ENCODE peak calls at places on chromosomes 6 and 20, in seven cellular contexts. C, E, O, L, M, R and N are unnamed samples.

GRCh38 chr6:137227872-137228302 is 8.7 kb upstream of the IFNGR1 start:
- DNase-seq in L (no peak), C (no peak), M (no peak), O (no peak), R (no peak), E (peak; percentile 23), N (no peak)

GRCh38 chr20:49717693-49718092 is 4.0 kb upstream of the B4GALT5 start:
- DNase-seq in O (no peak), E (no peak), C (no peak), L (no peak), M (peak; percentile 93), R (no peak), N (no peak)

GRCh38 chr20:18679020-18679419 is 91.2 kb downstream of the DTD1 start:
- DNase-seq in L (peak; percentile 71), O (no peak), M (no peak), E (peak; percentile 24), R (no peak), C (peak; percentile 43), N (no peak)

GRCh38 chr6:154284313-154284853 is 72.2 kb downstream of the IPCEF1 start:
- DNase-seq in R (no peak), L (no peak), O (no peak), E (no peak), M (no peak), C (no peak), N (no peak)

GRCh38 chr6:14108571-14109410 is 8.8 kb upstream of the CD83 start:
- DNase-seq in C (peak; percentile 49), E (no peak), R (no peak), L (no peak), M (peak; percentile 37), O (peak; percentile 35), N (no peak)

GRCh38 chr20:49103647-49104364 is 57.7 kb downstream of the CSE1L start:
- DNase-seq in C (no peak), E (no peak), L (no peak), R (no peak), M (no peak), O (no peak), N (no peak)

GRCh38 chr6:80520195-80520594 is 413.7 kb downstream of the BCKDHB start:
- DNase-seq in C (no peak), M (no peak), O (no peak), R (no peak), L (no peak), E (peak; percentile 28), N (no peak)

GRCh38 chr6:102549221-102549874 is 1155.8 kb downstream of the GRIK2 start:
- DNase-seq in R (no peak), M (peak; percentile 38), L (no peak), C (no peak), E (no peak), O (no peak), N (no peak)

GRCh38 chr6:116096979-116097816 is 3.5 kb upstream of the NT5DC1 start:
- DNase-seq in M (peak; percentile 36), C (no peak), L (no peak), E (peak; percentile 21), R (no peak), O (no peak), N (no peak)

GRCh38 chr6:42777126-42777822 is 4.6 kb upstream of the BICRAL start:
- DNase-seq in E (peak; percentile 50), O (no peak), M (peak; percentile 72), R (no peak), C (no peak), L (no peak), N (no peak)

GRCh38 chr20:61436674-61437279 is 184.7 kb downstream of the CDH4 start:
- DNase-seq in L (peak; percentile 99), C (no peak), O (no peak), R (no peak), M (no peak), E (peak; percentile 37), N (no peak)

GRCh38 chr20:37602634-37603033 is 75.0 kb upstream of the BLCAP start:
- DNase-seq in M (no peak), C (no peak), R (no peak), L (no peak), E (no peak), O (no peak), N (no peak)

GRCh38 chr20:51666126-51666525 is 102.1 kb downstream of the ATP9A start:
- DNase-seq in M (no peak), R (no peak), C (no peak), O (no peak), L (no peak), E (no peak), N (no peak)

GRCh38 chr6:89596484-89596883 is 42.1 kb downstream of the LYRM2 start:
- DNase-seq in R (no peak), C (no peak), L (no peak), O (no peak), M (no peak), E (no peak), N (no peak)

GRCh38 chr20:59124326-59125029 is 39.1 kb upstream of the ZNF831 start:
- DNase-seq in R (no peak), L (no peak), E (no peak), C (no peak), O (no peak), M (no peak), N (no peak)

GRCh38 chr20:40861427-40862008 is 167.1 kb upstream of the TOP1 start:
- DNase-seq in E (no peak), L (no peak), O (no peak), R (no peak), C (no peak), M (no peak), N (no peak)

GRCh38 chr6:37982320-37982719 is 162.8 kb downstream of the ZFAND3 start:
- DNase-seq in E (no peak), M (no peak), R (no peak), C (no peak), L (no peak), O (no peak), N (no peak)

DNA sequence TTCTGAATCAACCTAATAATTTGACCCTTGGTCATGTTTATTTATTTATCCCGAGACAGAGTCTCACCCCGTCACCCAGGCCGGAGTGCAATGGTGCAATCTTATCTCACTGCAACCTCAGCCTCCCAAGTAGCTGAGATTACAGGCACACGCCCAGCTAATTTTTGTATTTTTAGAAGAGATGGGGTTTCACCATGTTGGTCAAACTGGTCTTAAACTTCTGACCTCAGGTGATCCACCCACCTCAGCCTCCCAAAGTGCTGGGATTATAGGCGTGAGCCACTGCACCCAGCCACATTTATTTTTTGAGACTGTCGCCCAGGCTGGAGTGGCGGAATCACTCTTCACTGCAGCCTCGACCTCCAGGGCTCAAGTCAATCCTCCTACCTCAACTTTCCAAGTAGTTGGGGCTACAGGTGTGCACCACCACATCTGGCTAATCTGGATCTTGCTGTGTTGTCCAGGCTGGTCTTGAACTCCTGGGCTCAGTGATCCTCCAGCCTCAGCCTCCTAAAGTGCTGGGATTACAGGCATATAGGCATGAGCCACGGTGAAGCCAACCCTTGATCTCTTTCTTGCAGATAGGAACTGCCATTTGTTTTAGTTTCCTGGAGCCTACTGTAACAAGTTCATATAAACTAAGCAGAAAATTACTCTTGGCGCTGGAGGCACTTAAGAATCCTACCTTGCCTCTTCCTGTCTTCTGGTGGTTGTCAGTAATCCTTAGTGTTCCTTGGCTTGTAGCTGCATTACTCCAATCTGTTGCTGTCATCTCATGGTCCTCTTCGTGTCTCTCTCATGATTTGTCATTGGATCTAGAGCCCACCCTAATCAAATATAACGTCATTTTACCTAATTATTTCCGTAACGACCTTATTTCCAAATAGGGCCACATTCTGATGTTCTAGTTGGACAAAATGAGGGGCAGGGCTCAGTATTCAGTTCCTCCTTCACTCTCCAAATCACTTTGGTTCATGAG is 2.3 kb downstream of the RPS18 start:
- DNase-seq in E (no peak), R (no peak), L (no peak), C (no peak), M (no peak), O (no peak), N (no peak)
- H3K4me3 ChIP-seq in E (peak overlapping the region; percentile 91), R (no peak overlapping the region), L (peak overlapping the region; percentile 99), C (no peak overlapping the region), M (no peak overlapping the region), O (no peak overlapping the region), N (no peak overlapping the region)

GRCh38 chr20:62876826-62877728 is 15.5 kb upstream of the TCFL5 start:
- DNase-seq in R (no peak), E (no peak), L (no peak), M (no peak), C (no peak), O (peak; percentile 22), N (peak; percentile 87)
- H3K4me3 ChIP-seq in R (no peak overlapping the region), E (no peak overlapping the region), L (no peak overlapping the region), M (no peak overlapping the region), C (no peak overlapping the region), O (no peak overlapping the region), N (peak overlapping the region; percentile 37)

GRCh38 chr6:142773859-142774258 is 171.1 kb downstream of the HIVEP2 start:
- DNase-seq in M (no peak), R (no peak), L (no peak), C (no peak), O (peak; percentile 72), E (no peak), N (no peak)
- H3K4me3 ChIP-seq in M (no peak overlapping the region), R (no peak overlapping the region), L (no peak overlapping the region), C (no peak overlapping the region), O (no peak overlapping the region), E (no peak overlapping the region), N (no peak overlapping the region)

GRCh38 chr6:33213989-33214335 is 5.7 kb downstream of the RING1 start:
- DNase-seq in M (no peak), L (no peak), C (no peak), O (no peak), E (no peak), R (no peak), N (no peak)
- H3K4me3 ChIP-seq in M (no peak overlapping the region), L (peak overlapping the region; percentile 90), C (peak overlapping the region; percentile 38), O (no peak overlapping the region), E (peak overlapping the region; percentile 95), R (peak overlapping the region; percentile 54), N (peak overlapping the region; percentile 75)

GRCh38 chr20:1184260-1184637 is 532 bp downstream of the TMEM74B start:
- DNase-seq in L (no peak), M (no peak), C (no peak), O (no peak), E (no peak), R (no peak), N (no peak)
- H3K4me3 ChIP-seq in L (peak overlapping the region; percentile 64), M (no peak overlapping the region), C (peak overlapping the region; percentile 47), O (no peak overlapping the region), E (no peak overlapping the region), R (no peak overlapping the region), N (peak overlapping the region; percentile 73)

DNA sequence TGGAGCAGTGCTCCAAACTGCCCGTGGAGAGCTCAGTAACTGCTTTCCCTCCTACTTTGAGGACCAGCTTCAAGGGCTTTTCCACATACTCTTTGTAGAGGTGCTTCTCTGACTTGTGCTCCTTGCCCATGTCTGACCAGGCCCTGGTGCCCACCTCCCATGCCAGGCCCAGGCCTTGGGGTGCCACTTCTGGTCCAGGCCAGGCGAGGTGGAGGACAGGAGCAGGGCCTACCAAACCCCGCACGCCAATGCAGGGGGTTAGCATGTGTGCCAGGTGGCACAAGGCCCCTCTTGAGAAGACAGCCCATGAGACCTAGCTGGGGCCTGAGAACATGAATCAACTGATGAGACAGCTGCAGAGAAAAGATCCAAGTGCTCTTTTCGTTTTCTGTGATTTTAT is 47.0 kb upstream of the PLN start:
- DNase-seq in R (no peak), E (no peak), L (no peak), M (no peak), O (no peak), C (no peak), N (no peak)
- H3K4me3 ChIP-seq in R (no peak overlapping the region), E (no peak overlapping the region), L (no peak overlapping the region), M (no peak overlapping the region), O (no peak overlapping the region), C (no peak overlapping the region), N (no peak overlapping the region)